ENCODE peak calls at places on chromosome 18, in four cellular contexts. One of them, this sample, is unnamed.
A peak's percentile ranks its signal among the peaks of the same experiment; 100 is the strongest.

GRCh38 chr18:75127143-75128021 is 81.6 kb downstream of the PTGR3 start:
- DNase-seq in small intestine: peak; percentile 95
- DNase-seq in activated CD4-positive, alpha-beta T cell treated with anti-CD3 and anti-CD28 coated beads, Interleukin-2, amount 10 ng/mL, durations not matched to agents 24 days and 14 days: no peak
- DNase-seq in D341Med: peak; percentile 29
- DNase-seq in this sample: peak; percentile 85

GRCh38 chr18:43592268-43592667 is 315.0 kb upstream of the SYT4 start:
- DNase-seq in small intestine: no peak
- DNase-seq in activated CD4-positive, alpha-beta T cell treated with anti-CD3 and anti-CD28 coated beads, Interleukin-2, amount 10 ng/mL, durations not matched to agents 24 days and 14 days: no peak
- DNase-seq in D341Med: no peak
- DNase-seq in this sample: no peak

GRCh38 chr18:68220458-68220857 is 494.4 kb downstream of the TMX3 start:
- DNase-seq in small intestine: no peak
- DNase-seq in activated CD4-positive, alpha-beta T cell treated with anti-CD3 and anti-CD28 coated beads, Interleukin-2, amount 10 ng/mL, durations not matched to agents 24 days and 14 days: no peak
- DNase-seq in D341Med: no peak
- DNase-seq in this sample: no peak

GRCh38 chr18:75406491-75407445 is 20.7 kb downstream of the SMIM21 start:
- DNase-seq in small intestine: no peak
- DNase-seq in activated CD4-positive, alpha-beta T cell treated with anti-CD3 and anti-CD28 coated beads, Interleukin-2, amount 10 ng/mL, durations not matched to agents 24 days and 14 days: no peak
- DNase-seq in D341Med: no peak
- DNase-seq in this sample: no peak

GRCh38 chr18:26205318-26205717 is 20.9 kb upstream of the TAF4B start:
- DNase-seq in small intestine: no peak
- DNase-seq in activated CD4-positive, alpha-beta T cell treated with anti-CD3 and anti-CD28 coated beads, Interleukin-2, amount 10 ng/mL, durations not matched to agents 24 days and 14 days: no peak
- DNase-seq in D341Med: no peak
- DNase-seq in this sample: no peak

GRCh38 chr18:58241877-58242276 is 197.9 kb downstream of the NEDD4L start:
- DNase-seq in small intestine: no peak
- DNase-seq in activated CD4-positive, alpha-beta T cell treated with anti-CD3 and anti-CD28 coated beads, Interleukin-2, amount 10 ng/mL, durations not matched to agents 24 days and 14 days: no peak
- DNase-seq in D341Med: peak; percentile 58
- DNase-seq in this sample: no peak

GRCh38 chr18:30970201-30970816 is 72.2 kb downstream of the DSC3 start:
- DNase-seq in small intestine: peak; percentile 65
- DNase-seq in activated CD4-positive, alpha-beta T cell treated with anti-CD3 and anti-CD28 coated beads, Interleukin-2, amount 10 ng/mL, durations not matched to agents 24 days and 14 days: no peak
- DNase-seq in D341Med: no peak
- DNase-seq in this sample: peak; percentile 66

GRCh38 chr18:8212893-8213805 is 396.1 kb upstream of the RAB12 start:
- DNase-seq in small intestine: no peak
- DNase-seq in activated CD4-positive, alpha-beta T cell treated with anti-CD3 and anti-CD28 coated beads, Interleukin-2, amount 10 ng/mL, durations not matched to agents 24 days and 14 days: no peak
- DNase-seq in D341Med: no peak
- DNase-seq in this sample: no peak

GRCh38 chr18:38427234-38427633 is 861.6 kb upstream of the CELF4 start:
- DNase-seq in small intestine: no peak
- DNase-seq in activated CD4-positive, alpha-beta T cell treated with anti-CD3 and anti-CD28 coated beads, Interleukin-2, amount 10 ng/mL, durations not matched to agents 24 days and 14 days: no peak
- DNase-seq in D341Med: peak; percentile 86
- DNase-seq in this sample: peak; percentile 21

GRCh38 chr18:9413586-9413985 is 61.7 kb upstream of the RALBP1 start:
- DNase-seq in small intestine: no peak
- DNase-seq in activated CD4-positive, alpha-beta T cell treated with anti-CD3 and anti-CD28 coated beads, Interleukin-2, amount 10 ng/mL, durations not matched to agents 24 days and 14 days: no peak
- DNase-seq in D341Med: no peak
- DNase-seq in this sample: peak; percentile 45

GRCh38 chr18:49819768-49820662 is 6.7 kb upstream of the ACAA2 start:
- DNase-seq in small intestine: peak; percentile 66
- DNase-seq in activated CD4-positive, alpha-beta T cell treated with anti-CD3 and anti-CD28 coated beads, Interleukin-2, amount 10 ng/mL, durations not matched to agents 24 days and 14 days: peak; percentile 87
- DNase-seq in D341Med: no peak
- DNase-seq in this sample: peak; percentile 35

GRCh38 chr18:986552-986951 is 81.9 kb downstream of the ADCYAP1 start:
- DNase-seq in small intestine: no peak
- DNase-seq in activated CD4-positive, alpha-beta T cell treated with anti-CD3 and anti-CD28 coated beads, Interleukin-2, amount 10 ng/mL, durations not matched to agents 24 days and 14 days: no peak
- DNase-seq in D341Med: no peak
- DNase-seq in this sample: no peak

GRCh38 chr18:6054443-6054842 is 159.1 kb upstream of the TMEM200C start:
- DNase-seq in small intestine: no peak
- DNase-seq in activated CD4-positive, alpha-beta T cell treated with anti-CD3 and anti-CD28 coated beads, Interleukin-2, amount 10 ng/mL, durations not matched to agents 24 days and 14 days: no peak
- DNase-seq in D341Med: no peak
- DNase-seq in this sample: no peak

GRCh38 chr18:42292654-42293053 is 337.6 kb downstream of the PIK3C3 start:
- DNase-seq in small intestine: no peak
- DNase-seq in activated CD4-positive, alpha-beta T cell treated with anti-CD3 and anti-CD28 coated beads, Interleukin-2, amount 10 ng/mL, durations not matched to agents 24 days and 14 days: no peak
- DNase-seq in D341Med: no peak
- DNase-seq in this sample: no peak

GRCh38 chr18:56815926-56816325 is 164.8 kb downstream of the WDR7 start:
- DNase-seq in small intestine: no peak
- DNase-seq in activated CD4-positive, alpha-beta T cell treated with anti-CD3 and anti-CD28 coated beads, Interleukin-2, amount 10 ng/mL, durations not matched to agents 24 days and 14 days: no peak
- DNase-seq in D341Med: no peak
- DNase-seq in this sample: no peak

GRCh38 chr18:33746261-33746660 is 168.2 kb downstream of the ASXL3 start:
- DNase-seq in small intestine: no peak
- DNase-seq in activated CD4-positive, alpha-beta T cell treated with anti-CD3 and anti-CD28 coated beads, Interleukin-2, amount 10 ng/mL, durations not matched to agents 24 days and 14 days: no peak
- DNase-seq in D341Med: no peak
- DNase-seq in this sample: no peak

GRCh38 chr18:48798334-48799197 is 152.2 kb downstream of the SMAD7 start:
- DNase-seq in small intestine: no peak
- DNase-seq in activated CD4-positive, alpha-beta T cell treated with anti-CD3 and anti-CD28 coated beads, Interleukin-2, amount 10 ng/mL, durations not matched to agents 24 days and 14 days: no peak
- DNase-seq in D341Med: no peak
- DNase-seq in this sample: no peak

GRCh38 chr18:34694611-34695165 is 15.4 kb upstream of the DTNA start:
- DNase-seq in small intestine: no peak
- DNase-seq in activated CD4-positive, alpha-beta T cell treated with anti-CD3 and anti-CD28 coated beads, Interleukin-2, amount 10 ng/mL, durations not matched to agents 24 days and 14 days: no peak
- DNase-seq in D341Med: no peak
- DNase-seq in this sample: no peak

GRCh38 chr18:475202-475624 is 25.3 kb downstream of the COLEC12 start:
- DNase-seq in small intestine: no peak
- DNase-seq in activated CD4-positive, alpha-beta T cell treated with anti-CD3 and anti-CD28 coated beads, Interleukin-2, amount 10 ng/mL, durations not matched to agents 24 days and 14 days: no peak
- DNase-seq in D341Med: no peak
- DNase-seq in this sample: no peak

This sample was measured in HT-29.